ENCODE peak calls at places on chromosomes 4 and X, in four cellular contexts. I is tibial nerve, T is K562, L is lung. N is an unnamed sample.

GRCh38 chr4:109599046-109599652 is 39.1 kb downstream of the MCUB start:
- DNase-seq in I (no peak), L (no peak), T (no peak), N (no peak)

GRCh38 chrX:47577901-47578300 is 4.3 kb upstream of the TIMP1 start:
- DNase-seq in I (no peak), T (no peak), L (peak), N (no peak)

GRCh38 chr4:106690487-106690886 is 321.9 kb upstream of the GIMD1 start:
- DNase-seq in I (no peak), T (no peak), L (no peak), N (no peak)

GRCh38 chrX:63050225-63050624 is 300.9 kb downstream of the SPIN4 start:
- DNase-seq in I (no peak), L (no peak), T (no peak), N (peak)

GRCh38 chr4:140904904-140905303 is 148.7 kb upstream of the TBC1D9 start:
- DNase-seq in L (no peak), T (no peak), I (no peak), N (no peak)

GRCh38 chrX:112841114-112841819 is 636 bp upstream of the AMOT start:
- DNase-seq in L (peak), I (peak), T (peak), N (no peak)

GRCh38 chr4:163191999-163192398 is 25.3 kb upstream of the NAF1 start:
- DNase-seq in L (no peak), T (peak), I (no peak), N (no peak)

GRCh38 chr4:182212211-182212761 is 30.9 kb upstream of the TENM3 start:
- DNase-seq in L (peak), T (no peak), I (no peak), N (no peak)

GRCh38 chrX:1661048-1661921 is 46.4 kb downstream of the ASMT start:
- DNase-seq in T (peak), I (no peak), L (peak), N (no peak)

GRCh38 chr4:25007608-25008007 is 23.1 kb downstream of the LGI2 start:
- DNase-seq in I (no peak), L (no peak), T (no peak), N (no peak)

GRCh38 chrX:136170109-136170800 is 22.9 kb downstream of the FHL1 start:
- DNase-seq in T (no peak), I (no peak), L (no peak), N (no peak)
- TF ChIP-seq CTCF in T (no peak), I (peak), L (no peak), N (peak)

DNA sequence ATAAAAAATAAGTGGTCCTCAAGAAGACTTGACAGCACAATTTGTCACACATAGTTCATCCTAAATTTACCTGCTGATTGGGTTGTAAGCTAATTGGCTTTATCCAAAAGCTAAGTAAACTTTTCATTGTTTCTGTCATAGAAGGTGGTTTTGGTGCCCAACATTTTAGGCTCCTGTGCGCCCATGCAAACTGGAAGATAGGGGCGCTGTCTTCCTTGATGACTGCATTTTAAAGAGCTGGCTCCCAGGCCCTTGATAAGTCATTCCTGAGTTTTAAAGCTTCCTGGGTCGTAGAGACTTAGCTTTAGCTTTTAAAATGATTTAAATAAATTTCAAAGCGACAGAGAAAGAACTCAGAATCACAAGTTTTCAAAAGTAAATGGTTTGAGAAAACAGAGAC is 625.4 kb upstream of the GALNT7 start:
- DNase-seq in T (no peak), L (no peak), I (no peak), N (no peak)
- TF ChIP-seq CTCF in T (no peak), L (no peak), I (no peak), N (no peak)

GRCh38 chr4:55098805-55099204 is 26.6 kb downstream of the KDR start:
- DNase-seq in L (no peak), T (no peak), I (no peak), N (no peak)
- TF ChIP-seq CTCF in L (no peak), T (no peak), I (no peak), N (no peak)

GRCh38 chr4:4248036-4248884 is at the start of gene TMEM128:
- DNase-seq in I (peak), L (peak), T (peak), N (peak)
- TF ChIP-seq CTCF in I (no peak), L (no peak), T (peak), N (no peak)

DNA sequence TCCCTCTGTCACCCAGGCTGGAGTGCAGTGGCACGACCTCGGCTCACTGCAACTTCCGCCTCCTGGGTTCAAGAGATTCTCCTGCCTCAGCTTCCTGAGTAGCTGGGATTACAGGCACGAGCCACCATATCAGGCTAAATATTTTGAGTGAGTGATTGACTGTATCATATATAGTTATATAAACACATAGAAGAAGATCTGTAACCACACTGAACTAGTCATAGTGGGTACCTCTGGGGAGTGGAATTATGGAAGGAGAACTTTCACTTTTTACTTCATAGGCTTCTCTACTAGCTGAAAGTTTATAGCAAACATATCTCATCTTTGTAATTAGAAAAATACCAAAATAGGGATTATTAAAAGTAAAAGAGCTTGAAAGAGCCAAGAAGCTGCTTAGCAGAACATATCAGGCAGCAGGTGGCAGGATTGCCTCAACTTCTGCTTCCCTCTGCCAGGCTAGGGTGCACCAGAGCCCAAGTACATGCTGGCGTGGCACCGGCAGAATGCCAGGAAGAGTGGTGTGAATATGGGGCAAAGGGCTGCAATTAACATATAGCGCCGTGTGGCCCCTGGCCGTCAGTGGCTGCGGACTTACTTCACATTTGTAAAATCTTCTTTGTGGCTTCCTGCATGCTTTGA is 39.5 kb upstream of the CD40LG start:
- DNase-seq in I (peak), L (no peak), T (no peak), N (no peak)
- TF ChIP-seq CTCF in I (peak), L (peak), T (peak), N (peak)

DNA sequence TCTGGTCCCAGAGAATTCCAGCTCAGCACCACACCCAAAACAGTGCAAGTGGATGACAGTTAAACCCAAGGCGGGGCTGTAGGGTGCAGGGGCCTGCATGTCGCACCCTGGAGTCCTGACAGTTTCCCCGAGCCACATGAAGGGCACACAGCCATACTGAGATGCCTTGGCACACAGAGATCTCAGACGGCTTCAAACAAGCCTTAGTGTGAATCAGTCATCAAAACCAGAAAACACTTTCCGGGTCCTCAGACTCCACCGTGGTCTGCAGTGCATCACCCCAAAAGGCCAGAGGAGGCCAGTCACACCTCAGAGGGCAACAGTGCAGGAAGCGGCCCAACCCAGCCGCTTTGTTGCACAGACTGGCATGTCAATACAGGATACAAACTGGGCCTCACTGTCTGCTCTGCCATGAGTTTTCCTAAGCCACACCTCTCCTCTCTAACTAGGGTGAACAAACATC is 64.6 kb upstream of the ENPP6 start:
- DNase-seq in I (no peak), T (no peak), L (peak), N (no peak)
- TF ChIP-seq CTCF in I (peak), T (no peak), L (no peak), N (no peak)